ENCODE peak calls at places on chromosomes 5 and 9, in six cellular contexts. One of them, this sample, is unnamed.

GRCh38 chr9:95502248-95502647 is 14.5 kb downstream of the PTCH1 start:
- DNase-seq in NCI-H2171 treated with DMSO at 0.1 percent for 48 hours: no peak
- DNase-seq in upper lobe of left lung: no peak
- DNase-seq in NCI-H774: no peak
- DNase-seq in left ventricle myocardium inferior: no peak
- DNase-seq in NCI-H1436: no peak
- DNase-seq in this sample: no peak

GRCh38 chr5:154086123-154086522 is 47.4 kb downstream of the MFAP3 start:
- DNase-seq in NCI-H2171 treated with DMSO at 0.1 percent for 48 hours: no peak
- DNase-seq in NCI-H1436: no peak
- DNase-seq in left ventricle myocardium inferior: no peak
- DNase-seq in NCI-H774: no peak
- DNase-seq in upper lobe of left lung: no peak
- DNase-seq in this sample: no peak

GRCh38 chr5:126000533-126000932 is 422.7 kb upstream of the GRAMD2B start:
- DNase-seq in NCI-H774: no peak
- DNase-seq in NCI-H1436: peak
- DNase-seq in upper lobe of left lung: no peak
- DNase-seq in NCI-H2171 treated with DMSO at 0.1 percent for 48 hours: no peak
- DNase-seq in left ventricle myocardium inferior: no peak
- DNase-seq in this sample: no peak

GRCh38 chr5:109585012-109585599 is 104.6 kb upstream of the MAN2A1 start:
- DNase-seq in NCI-H2171 treated with DMSO at 0.1 percent for 48 hours: no peak
- DNase-seq in NCI-H774: no peak
- DNase-seq in NCI-H1436: no peak
- DNase-seq in upper lobe of left lung: no peak
- DNase-seq in left ventricle myocardium inferior: no peak
- DNase-seq in this sample: no peak

GRCh38 chr5:152505442-152506042 is 100.5 kb upstream of the NMUR2 start:
- DNase-seq in NCI-H2171 treated with DMSO at 0.1 percent for 48 hours: peak
- DNase-seq in NCI-H774: peak
- DNase-seq in upper lobe of left lung: peak
- DNase-seq in NCI-H1436: peak
- DNase-seq in left ventricle myocardium inferior: peak
- DNase-seq in this sample: peak

GRCh38 chr9:130715270-130716077 is 21.9 kb downstream of the EXOSC2 start:
- DNase-seq in left ventricle myocardium inferior: no peak
- DNase-seq in NCI-H1436: no peak
- DNase-seq in NCI-H2171 treated with DMSO at 0.1 percent for 48 hours: no peak
- DNase-seq in upper lobe of left lung: no peak
- DNase-seq in NCI-H774: no peak
- DNase-seq in this sample: no peak

GRCh38 chr5:172503925-172504730 is 49.8 kb upstream of the SH3PXD2B start:
- DNase-seq in left ventricle myocardium inferior: peak
- DNase-seq in NCI-H1436: no peak
- DNase-seq in NCI-H2171 treated with DMSO at 0.1 percent for 48 hours: no peak
- DNase-seq in upper lobe of left lung: peak
- DNase-seq in NCI-H774: no peak
- DNase-seq in this sample: peak

GRCh38 chr5:78886650-78887230 is 98.4 kb downstream of the ARSB start:
- DNase-seq in upper lobe of left lung: no peak
- DNase-seq in NCI-H1436: no peak
- DNase-seq in NCI-H774: no peak
- DNase-seq in NCI-H2171 treated with DMSO at 0.1 percent for 48 hours: no peak
- DNase-seq in left ventricle myocardium inferior: no peak
- DNase-seq in this sample: no peak

GRCh38 chr5:142969186-142969585 is 199.0 kb downstream of the ARHGAP26 start:
- DNase-seq in NCI-H2171 treated with DMSO at 0.1 percent for 48 hours: peak
- DNase-seq in upper lobe of left lung: no peak
- DNase-seq in NCI-H1436: no peak
- DNase-seq in left ventricle myocardium inferior: no peak
- DNase-seq in NCI-H774: no peak
- DNase-seq in this sample: no peak

GRCh38 chr5:112419050-112419595 is at the start of gene EPB41L4A:
- DNase-seq in NCI-H1436: no peak
- DNase-seq in upper lobe of left lung: no peak
- DNase-seq in left ventricle myocardium inferior: peak
- DNase-seq in NCI-H2171 treated with DMSO at 0.1 percent for 48 hours: no peak
- DNase-seq in NCI-H774: peak
- DNase-seq in this sample: peak

GRCh38 chr9:87725900-87726709 is at the start of gene CTSL:
- DNase-seq in NCI-H2171 treated with DMSO at 0.1 percent for 48 hours: peak
- DNase-seq in left ventricle myocardium inferior: peak
- DNase-seq in NCI-H774: no peak
- DNase-seq in upper lobe of left lung: peak
- DNase-seq in NCI-H1436: no peak
- DNase-seq in this sample: peak

GRCh38 chr9:23934291-23934690 is 108.3 kb upstream of the ELAVL2 start:
- DNase-seq in NCI-H2171 treated with DMSO at 0.1 percent for 48 hours: no peak
- DNase-seq in left ventricle myocardium inferior: no peak
- DNase-seq in NCI-H774: no peak
- DNase-seq in upper lobe of left lung: no peak
- DNase-seq in NCI-H1436: no peak
- DNase-seq in this sample: no peak

GRCh38 chr5:143448518-143448917 is 45.0 kb upstream of the NR3C1 start:
- DNase-seq in upper lobe of left lung: no peak
- DNase-seq in NCI-H1436: no peak
- DNase-seq in NCI-H774: no peak
- DNase-seq in left ventricle myocardium inferior: no peak
- DNase-seq in NCI-H2171 treated with DMSO at 0.1 percent for 48 hours: no peak
- DNase-seq in this sample: no peak